ENCODE peak calls at places on chromosome 4, in seven cellular contexts. Z, P, R, S, J, W and K are unnamed samples.

GRCh38 chr4:107755841-107756356 is 35.9 kb upstream of the PAPSS1 start:
- DNase-seq in S (no peak), P (no peak), Z (no peak), R (peak; percentile 41), J (peak; percentile 29), W (no peak), K (no peak)

GRCh38 chr4:77619408-77619807 is 13.8 kb downstream of the CXCL13 start:
- DNase-seq in J (no peak), R (no peak), W (no peak), Z (no peak), S (no peak), P (no peak), K (no peak)

GRCh38 chr4:180828455-180829018 is 1414.7 kb upstream of the TENM3 start:
- DNase-seq in P (no peak), J (peak; percentile 85), W (no peak), R (peak; percentile 91), Z (peak; percentile 65), S (peak; percentile 51), K (no peak)

GRCh38 chr4:176256921-176257320 is 12.1 kb downstream of the ASB5 start:
- DNase-seq in W (no peak), S (peak; percentile 70), J (no peak), P (no peak), Z (no peak), R (peak; percentile 51), K (no peak)

GRCh38 chr4:168666531-168666930 is 169.7 kb downstream of the PALLD start:
- DNase-seq in J (peak; percentile 50), Z (no peak), W (no peak), S (no peak), P (no peak), R (peak; percentile 54), K (no peak)

GRCh38 chr4:20203508-20203907 is 48.2 kb upstream of the SLIT2 start:
- DNase-seq in Z (no peak), P (no peak), S (no peak), R (peak; percentile 85), J (peak; percentile 98), W (no peak), K (no peak)

GRCh38 chr4:185470503-185471195 is 884 bp downstream of the CCDC110 start:
- DNase-seq in S (peak; percentile 37), J (peak; percentile 13), Z (peak; percentile 38), P (no peak), R (peak; percentile 23), W (peak; percentile 34), K (peak; percentile 22)

GRCh38 chr4:74772106-74772505 is 22.2 kb downstream of the BTC start:
- DNase-seq in W (no peak), Z (no peak), S (no peak), J (no peak), R (no peak), P (no peak), K (no peak)

GRCh38 chr4:38163216-38164006 is 203.2 kb downstream of the PTTG2 start:
- DNase-seq in P (no peak), Z (no peak), J (peak; percentile 73), R (peak; percentile 63), S (no peak), W (no peak), K (no peak)

GRCh38 chr4:3074846-3075651 is 568 bp downstream of the HTT start:
- DNase-seq in R (no peak), J (peak; percentile 52), Z (peak; percentile 72), W (peak; percentile 2), P (peak; percentile 22), S (peak; percentile 88), K (peak; percentile 32)

GRCh38 chr4:3071811-3072210 is 2.5 kb downstream of the HTT-AS start:
- DNase-seq in J (peak; percentile 55), R (peak; percentile 43), W (no peak), P (no peak), S (no peak), Z (no peak), K (no peak)

GRCh38 chr4:3075652-3075981 is 1.1 kb downstream of the HTT start:
- DNase-seq in Z (no peak), S (no peak), P (no peak), J (no peak), R (peak; percentile 38), W (no peak), K (no peak)

GRCh38 chr4:3074078-3074845 is at the start of the genes HTT and HTT-AS:
- DNase-seq in J (peak; percentile 89), W (peak; percentile 96), S (peak; percentile 97), Z (peak; percentile 99), P (peak; percentile 97), R (peak; percentile 93), K (peak; percentile 90)

DNA sequence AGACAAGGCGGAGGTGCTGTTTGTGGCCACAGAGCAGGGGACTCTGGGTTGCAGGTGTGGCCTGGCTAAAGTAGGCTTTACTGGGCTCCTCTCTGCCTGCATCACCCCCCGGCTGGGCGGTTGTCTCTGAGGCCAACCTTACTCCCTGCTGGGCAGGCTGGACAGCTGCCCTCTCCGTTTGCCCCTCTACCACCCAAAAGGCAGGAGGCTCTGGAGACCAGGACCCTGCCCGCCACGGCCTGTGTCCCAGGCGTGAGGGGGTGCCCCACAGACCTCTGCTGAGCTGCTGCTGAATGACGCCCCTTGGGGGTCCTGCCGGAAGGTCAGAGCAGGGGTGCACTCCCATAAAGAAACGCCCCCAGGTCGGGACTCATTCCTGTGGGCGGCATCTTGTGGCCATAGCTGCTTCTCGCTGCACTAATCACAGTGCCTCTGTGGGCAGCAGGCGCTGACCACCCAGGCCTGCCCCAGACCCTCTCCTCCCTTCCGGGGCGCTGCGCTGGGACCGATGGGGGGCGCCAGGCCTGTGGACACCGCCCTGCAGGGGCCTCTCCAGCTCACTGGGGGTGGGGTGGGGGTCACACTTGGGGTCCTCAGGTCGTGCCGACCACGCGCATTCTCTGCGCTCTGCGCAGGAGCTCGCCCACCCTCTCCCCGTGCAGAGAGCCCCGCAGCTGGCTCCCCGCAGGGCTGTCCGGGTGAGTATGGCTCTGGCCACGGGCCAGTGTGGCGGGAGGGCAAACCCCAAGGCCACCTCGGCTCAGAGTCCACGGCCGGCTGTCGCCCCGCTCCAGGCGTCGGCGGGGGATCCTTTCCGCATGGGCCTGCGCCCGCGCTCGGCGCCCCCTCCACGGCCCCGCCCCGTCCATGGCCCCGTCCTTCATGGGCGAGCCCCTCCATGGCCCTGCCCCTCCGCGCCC is 920 bp downstream of the HTT-AS start:
- DNase-seq in S (peak; percentile 59), Z (no peak), J (no peak), R (no peak), P (peak; percentile 14), W (peak; percentile 2), K (no peak)
- TF ChIP-seq CTCF in S (peak; percentile 42), Z (peak; percentile 2), J (no peak), R (no peak), P (no peak), W (no peak), K (no peak)

DNA sequence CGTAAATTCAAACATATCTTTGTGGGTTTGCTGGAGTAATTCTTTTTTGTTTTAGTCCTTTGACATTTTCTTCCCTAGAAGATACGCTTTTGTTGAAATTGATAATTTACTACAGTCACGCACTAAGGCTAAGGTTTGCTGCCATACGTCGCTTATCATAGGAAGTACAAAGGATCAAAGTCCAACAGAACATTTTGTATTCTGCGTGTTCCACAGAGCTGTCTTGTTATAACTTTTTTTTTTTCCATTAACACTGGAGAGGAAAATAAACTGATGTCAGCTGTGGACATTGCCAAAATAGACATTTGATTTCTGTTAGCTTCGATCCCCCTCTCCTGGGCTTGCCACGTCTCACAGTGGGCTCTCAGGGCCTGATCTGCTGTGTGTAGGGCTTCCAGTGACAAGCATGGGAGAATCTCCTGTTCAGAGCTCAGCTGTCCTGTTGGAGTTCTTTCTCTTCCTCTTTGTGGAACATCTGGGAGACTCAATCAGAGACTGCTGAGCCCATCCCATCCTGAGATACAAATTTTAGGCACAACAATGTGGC is 93.3 kb downstream of the SPATA18 start:
- DNase-seq in Z (no peak), S (no peak), W (no peak), P (no peak), J (no peak), R (no peak), K (no peak)
- TF ChIP-seq CTCF in Z (no peak), S (no peak), W (no peak), P (no peak), J (no peak), R (no peak), K (no peak)

GRCh38 chr4:7167706-7168105 is 24.6 kb upstream of the SORCS2 start:
- DNase-seq in S (no peak), P (no peak), R (no peak), W (no peak), J (no peak), Z (no peak), K (no peak)
- TF ChIP-seq CTCF in S (peak; percentile 7), P (no peak), R (no peak), W (no peak), J (no peak), Z (no peak), K (no peak)

GRCh38 chr4:56909083-56909981 is 1.6 kb downstream of the REST start:
- DNase-seq in P (peak; percentile 46), S (peak; percentile 82), R (peak; percentile 58), Z (no peak), J (peak; percentile 49), W (peak; percentile 36), K (no peak)

GRCh38 chr4:56906534-56906933 is 1.2 kb upstream of the REST start:
- DNase-seq in S (no peak), J (no peak), R (peak; percentile 6), W (no peak), Z (no peak), P (no peak), K (no peak)

GRCh38 chr4:56907489-56908205 is at the start of gene REST:
- DNase-seq in J (peak; percentile 42), R (peak; percentile 47), S (peak; percentile 96), Z (peak; percentile 62), W (peak; percentile 68), P (peak; percentile 84), K (peak; percentile 88)

GRCh38 chr4:56907009-56907408 is 691 bp upstream of the REST start:
- DNase-seq in S (peak; percentile 32), P (peak; percentile 19), W (no peak), R (no peak), J (no peak), Z (no peak), K (no peak)

DNA sequence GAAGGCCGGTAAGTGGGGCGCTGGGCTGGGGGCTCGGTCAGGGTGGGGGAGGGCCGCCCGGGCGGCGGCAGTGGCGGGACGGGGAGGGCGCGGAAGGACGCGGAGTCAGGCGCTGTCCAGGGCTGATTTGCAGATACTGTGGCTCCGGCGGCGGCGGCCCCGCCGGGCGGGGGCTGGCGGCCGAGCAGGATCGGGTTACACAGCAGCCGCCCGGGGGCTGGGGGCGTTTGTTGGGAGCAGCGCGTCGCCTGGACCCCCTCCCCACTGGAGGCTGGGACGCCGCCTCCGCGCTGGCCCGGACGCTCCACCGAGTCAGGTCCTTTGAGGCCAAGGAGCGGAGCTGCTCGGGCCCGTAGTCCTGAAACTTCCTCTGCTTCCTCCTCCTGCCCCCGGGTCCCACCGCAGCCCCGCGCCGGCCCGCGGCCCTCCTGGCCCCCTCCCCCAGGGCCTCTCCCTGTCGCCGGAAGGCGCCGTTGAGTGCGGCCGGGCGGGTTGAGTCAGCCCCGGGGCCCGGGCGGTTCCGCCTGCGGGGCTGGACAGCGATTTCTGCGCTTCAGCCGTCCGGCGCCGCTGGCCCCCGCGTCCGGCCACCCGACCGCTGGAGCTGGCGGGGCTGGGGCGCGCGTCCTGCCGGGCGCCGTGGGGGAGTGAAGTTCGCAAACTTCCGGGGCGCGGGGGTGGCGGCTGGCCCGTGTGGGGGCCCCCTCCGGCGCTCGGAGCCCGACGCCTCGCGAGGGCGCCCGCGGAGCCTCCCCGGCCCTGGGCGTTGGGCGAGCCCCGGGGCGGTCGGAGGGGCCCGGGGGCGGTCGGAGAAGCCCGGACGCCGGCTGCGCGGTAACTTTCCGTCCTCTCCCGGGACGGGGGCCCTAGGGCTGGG is 744 bp downstream of the REST start:
- DNase-seq in P (peak; percentile 68), W (peak; percentile 41), J (peak; percentile 49), S (peak; percentile 95), R (peak; percentile 46), Z (peak; percentile 34), K (peak; percentile 65)
- TF ChIP-seq CTCF in P (no peak), W (no peak), J (no peak), S (no peak), R (no peak), Z (no peak), K (no peak)